ENCODE peak calls at places on chromosome 3, in eight cellular contexts. R is heart right ventricle, L is psoas muscle, P is fibroblast of lung, T is GM23248, Z is foreskin keratinocyte, U is SJSA1, H is tibial artery. D is an unnamed sample.

GRCh38 chr3:35829499-35829898 is 190.2 kb downstream of the ARPP21 start:
- DNase-seq in R (no peak), L (no peak), P (no peak), T (no peak), Z (no peak), U (no peak), H (no peak), D (no peak)

GRCh38 chr3:98553021-98553563 is 21.3 kb downstream of the GPR15 start:
- DNase-seq in R (no peak), L (no peak), P (no peak), T (no peak), Z (no peak), U (no peak), H (no peak), D (no peak)

GRCh38 chr3:120473896-120474675 is 23.3 kb upstream of the FSTL1 start:
- DNase-seq in R (no peak), L (no peak), P (no peak), T (no peak), Z (no peak), U (no peak), H (no peak), D (no peak)

GRCh38 chr3:26202169-26202568 is 412.3 kb downstream of the OXSM start:
- DNase-seq in R (no peak), L (no peak), P (no peak), T (no peak), Z (no peak), U (no peak), H (no peak), D (no peak)

GRCh38 chr3:46449755-46450552 is 14.8 kb downstream of the LTF start:
- DNase-seq in R (no peak), L (no peak), P (peak; percentile 12), T (peak; percentile 45), Z (no peak), U (no peak), H (no peak), D (no peak)

GRCh38 chr3:169664034-169664820 is 715 bp upstream of the MECOM start:
- DNase-seq in R (peak; percentile 23), L (no peak), P (peak; percentile 49), T (no peak), Z (no peak), U (no peak), H (no peak), D (no peak)

GRCh38 chr3:53287413-53287734 is 31.6 kb upstream of the TKT start:
- DNase-seq in R (no peak), L (no peak), P (no peak), T (peak; percentile 59), Z (no peak), U (no peak), H (no peak), D (no peak)

GRCh38 chr3:139718415-139718814 is 40.6 kb upstream of the NMNAT3 start:
- DNase-seq in R (peak; percentile 45), L (peak; percentile 53), P (peak; percentile 56), T (peak; percentile 55), Z (no peak), U (peak; percentile 45), H (peak; percentile 21), D (no peak)

GRCh38 chr3:156480949-156481348 is 74.0 kb downstream of the SSR3 start:
- DNase-seq in R (no peak), L (no peak), P (no peak), T (no peak), Z (no peak), U (no peak), H (no peak), D (no peak)

DNA sequence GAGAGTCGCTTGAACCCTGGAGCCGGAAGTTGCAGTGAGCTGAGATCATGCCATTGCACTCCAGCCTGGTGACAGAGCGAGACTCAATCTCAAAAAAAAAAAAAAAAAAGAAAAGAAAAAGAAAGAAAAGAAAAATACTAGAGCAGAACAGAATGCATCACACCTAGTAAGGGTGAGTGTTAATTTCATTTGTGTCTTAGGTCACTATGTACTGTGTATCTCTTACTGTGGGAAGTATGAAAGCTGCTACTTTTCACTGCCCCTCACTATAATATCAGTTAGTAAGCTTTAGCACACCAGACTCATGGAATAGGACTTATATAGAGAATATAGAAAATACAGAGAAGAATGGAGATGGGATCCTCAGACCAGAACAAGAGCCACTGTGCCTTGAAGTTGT is 45.9 kb upstream of the RASA2 start:
- DNase-seq in R (no peak), L (no peak), P (no peak), T (no peak), Z (no peak), U (no peak), H (no peak), D (no peak)
- H3K4me1 ChIP-seq in R (peaks cover 89% of the 10 kb centered on the region), L (peaks cover 32% of the 10 kb centered on the region), P (peaks cover 22% of the 10 kb centered on the region), T (peaks cover 21% of the 10 kb centered on the region), Z (no peaks in the 10 kb centered on the region), U (peaks cover 17% of the 10 kb centered on the region), H (peaks cover 94% of the 10 kb centered on the region), D (peaks cover 93% of the 10 kb centered on the region)

GRCh38 chr3:194370753-194371152 is 1.2 kb upstream of the LRRC15 start:
- DNase-seq in R (no peak), L (no peak), P (no peak), T (no peak), Z (no peak), U (no peak), H (no peak), D (no peak)

GRCh38 chr3:194365978-194366490 is 3.5 kb downstream of the LRRC15 start:
- DNase-seq in R (no peak), L (no peak), P (no peak), T (no peak), Z (no peak), U (no peak), H (no peak), D (no peak)

GRCh38 chr3:194369522-194370279 is at the start of gene LRRC15:
- DNase-seq in R (no peak), L (no peak), P (peak; percentile 33), T (peak; percentile 93), Z (no peak), U (peak; percentile 79), H (no peak), D (no peak)

GRCh38 chr3:194368918-194369317 is 625 bp downstream of the LRRC15 start:
- DNase-seq in R (no peak), L (no peak), P (no peak), T (no peak), Z (no peak), U (no peak), H (no peak), D (no peak)

GRCh38 chr3:194367992-194368841 is 1.3 kb downstream of the LRRC15 start:
- DNase-seq in R (no peak), L (no peak), P (peak; percentile 58), T (peak; percentile 96), Z (no peak), U (no peak), H (no peak), D (no peak)
- H3K4me1 ChIP-seq in R (peaks cover 14% of the 10 kb centered on the region), L (peaks cover 16% of the 10 kb centered on the region), P (peaks cover 23% of the 10 kb centered on the region), T (peaks cover 40% of the 10 kb centered on the region), Z (no peaks in the 10 kb centered on the region), U (peaks cover 49% of the 10 kb centered on the region), H (peaks cover 10% of the 10 kb centered on the region), D (peaks cover 6% of the 10 kb centered on the region)

GRCh38 chr3:141431411-141432378 is 55.1 kb upstream of the RASA2 start:
- DNase-seq in R (no peak), L (no peak), P (no peak), T (no peak), Z (no peak), U (no peak), H (peak; percentile 64), D (peak; percentile 88)

GRCh38 chr3:141439589-141439988 is 47.2 kb upstream of the RASA2 start:
- DNase-seq in R (no peak), L (no peak), P (no peak), T (no peak), Z (no peak), U (no peak), H (no peak), D (no peak)

GRCh38 chr3:141434255-141434654 is 52.6 kb upstream of the RASA2 start:
- DNase-seq in R (no peak), L (no peak), P (no peak), T (no peak), Z (no peak), U (no peak), H (no peak), D (no peak)

GRCh38 chr3:141432904-141433303 is 53.9 kb upstream of the RASA2 start:
- DNase-seq in R (no peak), L (no peak), P (no peak), T (no peak), Z (no peak), U (no peak), H (no peak), D (no peak)

GRCh38 chr3:141436180-141436579 is 50.6 kb upstream of the RASA2 start:
- DNase-seq in R (no peak), L (no peak), P (no peak), T (no peak), Z (no peak), U (no peak), H (no peak), D (no peak)
- H3K4me1 ChIP-seq in R (peaks cover 93% of the 10 kb centered on the region), L (peaks cover 41% of the 10 kb centered on the region), P (peaks cover 10% of the 10 kb centered on the region), T (peaks cover 6% of the 10 kb centered on the region), Z (no peaks in the 10 kb centered on the region), U (peaks cover 15% of the 10 kb centered on the region), H (peaks cover 98% of the 10 kb centered on the region), D (peaks cover 83% of the 10 kb centered on the region)

GRCh38 chr3:73401616-73402265 is 223.0 kb downstream of the PDZRN3 start:
- DNase-seq in R (peak; percentile 26), L (no peak), P (peak; percentile 90), T (peak; percentile 10), Z (no peak), U (no peak), H (no peak), D (peak; percentile 86)

GRCh38 chr3:73405853-73406252 is 218.9 kb downstream of the PDZRN3 start:
- DNase-seq in R (no peak), L (no peak), P (peak; percentile 77), T (peak; percentile 68), Z (no peak), U (no peak), H (no peak), D (no peak)

GRCh38 chr3:73405000-73405399 is 219.7 kb downstream of the PDZRN3 start:
- DNase-seq in R (no peak), L (no peak), P (no peak), T (no peak), Z (no peak), U (no peak), H (no peak), D (no peak)

GRCh38 chr3:73407572-73407971 is 217.2 kb downstream of the PDZRN3 start:
- DNase-seq in R (no peak), L (no peak), P (no peak), T (no peak), Z (no peak), U (no peak), H (no peak), D (no peak)

GRCh38 chr3:73404450-73404849 is 220.3 kb downstream of the PDZRN3 start:
- DNase-seq in R (no peak), L (no peak), P (no peak), T (no peak), Z (no peak), U (no peak), H (no peak), D (no peak)
- H3K4me1 ChIP-seq in R (peaks cover 52% of the 10 kb centered on the region), L (peaks cover 35% of the 10 kb centered on the region), P (peaks cover 5% of the 10 kb centered on the region), T (peaks cover 58% of the 10 kb centered on the region), Z (no peaks in the 10 kb centered on the region), U (no peaks in the 10 kb centered on the region), H (peaks cover 69% of the 10 kb centered on the region), D (peaks cover 91% of the 10 kb centered on the region)